ENCODE peak calls at places on chromosomes 6 and 20, in four cellular contexts. C is K562, K is sigmoid colon, V is HepG2. S is an unnamed sample.

GRCh38 chr20:55918471-55918870 is 86.8 kb downstream of the CBLN4 start:
- DNase-seq in C (no peak), V (no peak), K (no peak), S (no peak)

GRCh38 chr6:85044336-85044735 is 279.9 kb upstream of the TBX18 start:
- DNase-seq in K (no peak), C (no peak), V (no peak), S (no peak)

GRCh38 chr6:91476000-91476399 is 889.1 kb upstream of the MAP3K7 start:
- DNase-seq in V (peak; percentile 7), K (no peak), C (no peak), S (no peak)

GRCh38 chr6:50722829-50723562 is 9.7 kb downstream of the TFAP2D start:
- DNase-seq in K (no peak), V (no peak), C (no peak), S (no peak)

GRCh38 chr6:159929819-159930218 is 39.0 kb downstream of the MAS1 start:
- DNase-seq in K (no peak), V (no peak), C (peak; percentile 68), S (peak; percentile 43)

GRCh38 chr6:12718025-12718424 is 1.5 kb downstream of the PHACTR1 start:
- DNase-seq in C (no peak), K (no peak), V (peak; percentile 31), S (no peak)

GRCh38 chr6:152636675-152637421 is at the start of gene SYNE1:
- DNase-seq in V (no peak), K (peak; percentile 68), C (no peak), S (peak; percentile 57)

GRCh38 chr20:11168026-11168425 is 494.2 kb upstream of the JAG1 start:
- DNase-seq in V (no peak), K (no peak), C (no peak), S (no peak)

GRCh38 chr6:25295651-25296050 is 16.5 kb downstream of the CARMIL1 start:
- DNase-seq in K (no peak), V (no peak), C (no peak), S (no peak)

GRCh38 chr6:135938588-135939215 is 87.2 kb downstream of the PDE7B start:
- DNase-seq in C (peak; percentile 32), K (no peak), V (peak; percentile 8), S (no peak)

GRCh38 chr6:39777218-39777617 is 15.0 kb upstream of the DAAM2 start:
- DNase-seq in V (no peak), K (no peak), C (no peak), S (no peak)

GRCh38 chr20:44586986-44587980 is 4.9 kb downstream of the PKIG start:
- DNase-seq in V (no peak), K (no peak), C (no peak), S (no peak)

GRCh38 chr6:30842754-30843610 is 41.3 kb upstream of the DDR1 start:
- DNase-seq in K (no peak), V (no peak), C (peak; percentile 40), S (no peak)

GRCh38 chr6:107116328-107116892 is 1.1 kb upstream of the BEND3 start:
- DNase-seq in V (no peak), K (peak; percentile 44), C (peak; percentile 61), S (peak; percentile 57)

GRCh38 chr6:137175157-137175889 is 1.9 kb upstream of the IL22RA2 start:
- DNase-seq in V (no peak), C (peak; percentile 24), K (no peak), S (no peak)

GRCh38 chr6:112038268-112038667 is 15.6 kb upstream of the CCN6 start:
- DNase-seq in K (peak; percentile 77), C (no peak), V (no peak), S (no peak)
- H3K27me3 ChIP-seq in K (no peaks in the 10 kb centered on the region), C (peaks cover 22% of the 10 kb centered on the region), V (peaks cover 10% of the 10 kb centered on the region), S (no peaks in the 10 kb centered on the region)

GRCh38 chr6:53241936-53242335 is 93.3 kb upstream of the GCM1 start:
- DNase-seq in V (no peak), K (no peak), C (no peak), S (no peak)
- TF ChIP-seq POLR2AphosphoS5 in V (no peak), K (no peak), C (no peak), S (no peak)

DNA sequence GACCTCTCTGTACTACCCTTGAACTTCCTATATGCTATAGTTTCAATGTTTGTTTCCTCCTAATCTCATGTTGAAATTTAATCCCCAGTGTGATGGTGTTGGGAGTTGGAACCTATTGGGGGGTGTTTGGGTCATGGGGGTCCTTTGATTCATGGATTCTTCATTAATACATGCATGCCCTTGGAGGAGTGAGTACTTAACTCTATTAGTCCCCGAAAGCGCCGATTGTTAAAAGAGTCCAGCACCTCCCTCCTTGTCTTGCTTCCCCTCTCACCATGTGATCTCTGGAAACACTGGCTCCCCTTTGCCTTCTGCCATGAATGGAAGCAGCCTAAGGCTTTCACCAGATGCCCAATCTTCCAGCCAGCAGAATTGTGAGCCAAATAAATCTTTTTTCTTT is 31.7 kb downstream of the NCR2 start:
- DNase-seq in V (no peak), K (no peak), C (no peak), S (no peak)
- H3K27me3 ChIP-seq in V (peaks cover 9% of the 10 kb centered on the region), K (peaks cover 14% of the 10 kb centered on the region), C (peaks cover 17% of the 10 kb centered on the region), S (no peaks in the 10 kb centered on the region)

DNA sequence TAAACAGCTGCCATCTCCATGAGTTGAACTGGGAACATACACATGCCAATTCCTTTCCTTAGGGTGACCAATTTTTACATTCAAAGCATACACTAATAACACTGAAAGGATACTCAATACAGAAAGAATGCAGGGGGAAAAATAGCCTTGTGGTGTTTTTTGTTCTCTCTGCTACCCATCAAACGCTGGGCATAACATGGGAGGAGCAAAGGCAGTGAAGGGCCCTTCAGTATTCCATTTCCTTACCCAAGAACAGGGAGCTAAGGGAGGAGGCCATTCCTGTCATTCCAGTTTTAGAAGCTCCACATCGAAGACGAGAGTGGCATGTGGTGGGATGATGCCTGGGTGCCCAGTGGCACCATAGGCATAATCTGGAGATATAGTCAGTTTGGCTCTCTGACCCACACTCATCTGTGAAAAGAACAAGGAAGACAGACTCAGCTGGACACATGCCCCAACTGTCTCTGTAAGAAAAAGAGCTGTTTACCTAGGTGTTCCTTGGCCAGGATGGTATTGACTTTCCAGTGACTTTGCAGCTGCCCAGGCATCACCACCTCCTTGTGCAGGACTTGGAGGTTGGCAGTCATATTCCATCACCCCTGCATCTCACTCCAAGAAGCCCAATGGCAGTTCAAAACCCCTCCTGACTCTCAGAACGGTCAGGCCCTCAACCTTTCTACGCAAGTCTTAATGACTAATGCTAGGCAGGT is 20.9 kb downstream of the FKBP1A start:
- DNase-seq in C (no peak), V (no peak), K (no peak), S (no peak)
- TF ChIP-seq POLR2AphosphoS5 in C (no peak), V (no peak), K (no peak), S (no peak)

GRCh38 chr6:125529061-125529460 is 220.4 kb upstream of the HEY2 start:
- DNase-seq in C (peak; percentile 2), K (no peak), V (no peak), S (no peak)
- H3K27me3 ChIP-seq in C (peaks cover 5% of the 10 kb centered on the region), K (no peaks in the 10 kb centered on the region), V (peaks cover 12% of the 10 kb centered on the region), S (peaks cover 15% of the 10 kb centered on the region)

GRCh38 chr20:5000263-5001173 is 792 bp downstream of the SLC23A2 start:
- DNase-seq in V (peak; percentile 54), K (peak; percentile 81), C (no peak), S (peak; percentile 26)

GRCh38 chr20:5001174-5002076 is at the start of gene SLC23A2:
- DNase-seq in C (peak; percentile 30), V (no peak), K (peak; percentile 65), S (peak; percentile 61)

GRCh38 chr20:4998160-4998651 is 3.1 kb downstream of the SLC23A2 start:
- DNase-seq in V (peak; percentile 65), K (no peak), C (no peak), S (no peak)

GRCh38 chr20:4999788-5000187 is 1.5 kb downstream of the SLC23A2 start:
- DNase-seq in K (no peak), C (no peak), V (no peak), S (no peak)

GRCh38 chr20:4997207-4997606 is 4.1 kb downstream of the SLC23A2 start:
- DNase-seq in K (no peak), V (no peak), C (no peak), S (no peak)
- TF ChIP-seq POLR2AphosphoS5 in K (no peak), V (no peak), C (no peak), S (no peak)

GRCh38 chr20:63177785-63178444 is 38.0 kb downstream of the YTHDF1 start:
- DNase-seq in V (no peak), K (no peak), C (no peak), S (no peak)
- H3K27me3 ChIP-seq in V (peaks cover 94% of the 10 kb centered on the region), K (peaks cover 92% of the 10 kb centered on the region), C (peaks cover 2% of the 10 kb centered on the region), S (peaks cover 100% of the 10 kb centered on the region)

GRCh38 chr6:154096316-154096715 is 57.3 kb downstream of the OPRM1 start:
- DNase-seq in K (no peak), V (no peak), C (no peak), S (no peak)

GRCh38 chr6:154099211-154099610 is 60.2 kb downstream of the OPRM1 start:
- DNase-seq in K (no peak), C (no peak), V (no peak), S (no peak)

GRCh38 chr6:154092336-154092962 is 53.4 kb downstream of the OPRM1 start:
- DNase-seq in V (no peak), C (no peak), K (no peak), S (no peak)

GRCh38 chr6:154093231-154094044 is 54.4 kb downstream of the OPRM1 start:
- DNase-seq in V (no peak), K (no peak), C (no peak), S (no peak)

GRCh38 chr6:154096834-154097233 is 57.8 kb downstream of the OPRM1 start:
- DNase-seq in V (no peak), K (no peak), C (no peak), S (no peak)
- TF ChIP-seq POLR2AphosphoS5 in V (no peak), K (no peak), C (no peak), S (no peak)

DNA sequence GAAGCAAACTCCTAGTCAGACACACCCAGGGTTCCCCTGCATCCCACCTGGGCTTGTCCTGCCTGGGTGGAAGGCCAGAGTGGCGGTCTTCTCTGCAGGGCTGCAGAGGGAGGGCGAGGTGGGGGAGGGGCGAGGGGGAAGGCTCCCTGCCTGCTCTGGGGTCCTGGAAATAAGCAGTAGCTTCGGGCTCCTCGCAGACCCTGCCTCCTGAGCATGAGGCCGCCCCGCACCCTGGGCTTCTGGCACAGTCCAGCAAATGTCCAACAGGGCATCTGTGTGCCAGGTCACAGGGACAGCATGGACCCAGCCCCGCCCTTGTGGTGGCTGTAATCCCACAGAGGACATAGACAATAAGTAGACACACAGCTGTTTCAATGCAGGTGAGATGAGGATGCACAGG is 193.8 kb downstream of the TAF4 start:
- DNase-seq in K (no peak), V (no peak), C (no peak), S (no peak)
- H3K27me3 ChIP-seq in K (peaks cover 8% of the 10 kb centered on the region), V (peaks cover 88% of the 10 kb centered on the region), C (no peaks in the 10 kb centered on the region), S (no peaks in the 10 kb centered on the region)

GRCh38 chr6:36598739-36599318 is 4.7 kb downstream of the SRSF3 start:
- DNase-seq in V (no peak), K (peak; percentile 29), C (no peak), S (no peak)
- TF ChIP-seq POLR2AphosphoS5 in V (no peak), K (no peak), C (peak; percentile 36), S (no peak)

S was measured in stomach.